ENCODE peak calls at places on chromosomes 2 and 18, in ten cellular contexts. J is vagina, D is neural progenitor cell, Q is colonic mucosa, U is A549, A is astrocyte, P is uterus, H is fibroblast of lung, Y is GM06990, F is foreskin fibroblast. T is an unnamed sample.
A peak's percentile ranks its signal among the peaks of the same experiment; 100 is the strongest.

GRCh38 chr2:15158117-15158516 is 403.0 kb downstream of the NBAS start:
- DNase-seq in U (no peak), A (no peak), P (no peak), Q (no peak), H (no peak), J (no peak), Y (no peak), D (peak; percentile 90), F (no peak), T (no peak)

GRCh38 chr2:10453899-10454298 is 5.8 kb upstream of the ODC1 start:
- DNase-seq in U (no peak), Y (no peak), J (no peak), P (no peak), D (no peak), A (no peak), Q (no peak), H (no peak), F (no peak), T (no peak)

GRCh38 chr2:36408198-36408703 is 52.7 kb downstream of the CRIM1 start:
- DNase-seq in Y (no peak), U (peak; percentile 45), J (no peak), F (peak; percentile 23), H (peak; percentile 85), D (peak; percentile 81), A (peak; percentile 81), Q (no peak), P (no peak), T (peak; percentile 73)

GRCh38 chr2:105042189-105042588 is 4.3 kb downstream of the MRPS9 start:
- DNase-seq in H (no peak), Q (no peak), D (peak; percentile 36), P (no peak), F (no peak), J (no peak), Y (no peak), A (no peak), U (no peak), T (no peak)

GRCh38 chr2:88059979-88060906 is 4.7 kb upstream of the KRCC1 start:
- DNase-seq in F (no peak), D (peak; percentile 56), A (peak; percentile 10), P (no peak), Q (no peak), J (no peak), H (peak; percentile 29), Y (no peak), U (peak; percentile 55), T (peak; percentile 45)

GRCh38 chr2:235827585-235827992 is 333.7 kb downstream of the AGAP1 start:
- DNase-seq in P (no peak), U (peak; percentile 45), Y (no peak), Q (no peak), J (no peak), D (no peak), H (peak; percentile 80), A (peak; percentile 74), F (peak; percentile 54), T (peak; percentile 5)

GRCh38 chr2:189506514-189506976 is 65.3 kb downstream of the WDR75 start:
- DNase-seq in A (peak; percentile 44), D (no peak), Q (no peak), Y (no peak), U (peak; percentile 50), H (peak; percentile 58), F (no peak), P (no peak), J (no peak), T (peak; percentile 41)

GRCh38 chr2:38626326-38627031 is 23.8 kb upstream of the HNRNPLL start:
- DNase-seq in Y (no peak), J (no peak), Q (no peak), U (no peak), P (no peak), H (no peak), A (no peak), F (no peak), D (no peak), T (no peak)

GRCh38 chr2:231717281-231718180 is 9.2 kb downstream of the PTMA start:
- DNase-seq in F (peak; percentile 54), J (no peak), U (peak; percentile 75), P (no peak), D (no peak), A (peak; percentile 67), H (peak; percentile 80), Q (no peak), Y (peak; percentile 75), T (peak; percentile 57)

GRCh38 chr2:231716641-231717280 is 8.4 kb downstream of the PTMA start:
- DNase-seq in U (no peak), P (no peak), F (peak; percentile 41), J (no peak), D (no peak), H (peak; percentile 46), Q (no peak), Y (peak; percentile 36), A (no peak), T (peak; percentile 47)

GRCh38 chr2:231714639-231715498 is 6.5 kb downstream of the PTMA start:
- DNase-seq in U (peak; percentile 65), H (peak; percentile 23), D (peak; percentile 93), F (no peak), J (no peak), Y (peak; percentile 66), Q (peak; percentile 84), P (peak; percentile 69), A (no peak), T (peak; percentile 50)

GRCh38 chr2:231715499-231715837 is 7.1 kb downstream of the PTMA start:
- DNase-seq in D (no peak), U (no peak), A (no peak), Q (no peak), J (no peak), F (no peak), P (no peak), H (no peak), Y (no peak), T (no peak)

GRCh38 chr2:231715988-231716616 is 7.8 kb downstream of the PTMA start:
- DNase-seq in Q (no peak), F (no peak), J (no peak), Y (peak; percentile 34), U (no peak), P (no peak), A (no peak), D (no peak), H (peak; percentile 59), T (peak; percentile 37)
- H3K4me3 ChIP-seq in Q (no peak overlapping the region), F (no peak overlapping the region), J (no peak overlapping the region), Y (no peak overlapping the region), U (no peak overlapping the region), P (no peak overlapping the region), A (no peak overlapping the region), D (no peak overlapping the region), H (no peak overlapping the region), T (no peak overlapping the region)

GRCh38 chr18:25915907-25916306 is 174.5 kb downstream of the SS18 start:
- DNase-seq in P (no peak), Y (no peak), F (no peak), U (no peak), D (no peak), J (no peak), A (no peak), Q (no peak), H (no peak), T (no peak)
- TF ChIP-seq CTCF in P (no peak), Y (peak; percentile 38), F (no peak), U (no peak), D (peak; percentile 43), J (no peak), A (no peak), Q (no peak), H (peak; percentile 6), T (no peak)

GRCh38 chr2:233421091-233421816 is 67.0 kb downstream of the DGKD start:
- DNase-seq in P (no peak), Y (no peak), H (no peak), Q (no peak), F (no peak), U (no peak), D (no peak), J (peak; percentile 60), A (no peak), T (no peak)

GRCh38 chr2:233418761-233419625 is 64.7 kb downstream of the DGKD start:
- DNase-seq in D (no peak), F (no peak), H (peak; percentile 77), A (peak; percentile 73), Y (peak; percentile 77), P (no peak), J (peak; percentile 85), Q (no peak), U (peak; percentile 81), T (peak; percentile 81)

GRCh38 chr2:233418052-233418760 is 63.9 kb downstream of the DGKD start:
- DNase-seq in J (no peak), P (no peak), A (no peak), Y (no peak), U (peak; percentile 39), D (no peak), H (no peak), Q (no peak), F (no peak), T (no peak)

GRCh38 chr2:233422050-233422639 is 67.9 kb downstream of the DGKD start:
- DNase-seq in J (peak; percentile 60), F (no peak), Q (peak; percentile 89), D (no peak), P (no peak), H (no peak), U (peak; percentile 97), A (no peak), Y (peak; percentile 70), T (no peak)

GRCh38 chr2:233419626-233420431 is 65.5 kb downstream of the DGKD start:
- DNase-seq in Y (no peak), D (peak; percentile 64), H (no peak), A (no peak), J (no peak), F (no peak), Q (no peak), U (peak; percentile 61), P (no peak), T (peak; percentile 23)
- H3K4me3 ChIP-seq in Y (peak overlapping the region; percentile 64), D (no peak overlapping the region), H (no peak overlapping the region), A (peak overlapping the region; percentile 40), J (no peak overlapping the region), F (no peak overlapping the region), Q (no peak overlapping the region), U (peak overlapping the region; percentile 47), P (no peak overlapping the region), T (no peak overlapping the region)

GRCh38 chr2:71346065-71346464 is 14.5 kb downstream of the ZNF638 start:
- DNase-seq in D (no peak), U (no peak), H (no peak), A (no peak), Y (no peak), P (no peak), J (no peak), Q (no peak), F (no peak), T (no peak)

GRCh38 chr2:71348302-71348701 is 16.7 kb downstream of the ZNF638 start:
- DNase-seq in U (peak; percentile 19), A (peak; percentile 35), J (no peak), D (peak; percentile 59), P (no peak), H (peak; percentile 40), Q (no peak), Y (no peak), F (peak; percentile 33), T (peak; percentile 70)

GRCh38 chr2:71341645-71342044 is 10.1 kb downstream of the ZNF638 start:
- DNase-seq in A (no peak), Y (no peak), P (no peak), Q (no peak), D (no peak), J (no peak), H (no peak), F (no peak), U (no peak), T (no peak)

GRCh38 chr2:71353247-71353646 is 21.7 kb downstream of the ZNF638 start:
- DNase-seq in H (no peak), Y (no peak), Q (no peak), J (no peak), P (no peak), A (no peak), U (no peak), D (no peak), F (no peak), T (no peak)

DNA sequence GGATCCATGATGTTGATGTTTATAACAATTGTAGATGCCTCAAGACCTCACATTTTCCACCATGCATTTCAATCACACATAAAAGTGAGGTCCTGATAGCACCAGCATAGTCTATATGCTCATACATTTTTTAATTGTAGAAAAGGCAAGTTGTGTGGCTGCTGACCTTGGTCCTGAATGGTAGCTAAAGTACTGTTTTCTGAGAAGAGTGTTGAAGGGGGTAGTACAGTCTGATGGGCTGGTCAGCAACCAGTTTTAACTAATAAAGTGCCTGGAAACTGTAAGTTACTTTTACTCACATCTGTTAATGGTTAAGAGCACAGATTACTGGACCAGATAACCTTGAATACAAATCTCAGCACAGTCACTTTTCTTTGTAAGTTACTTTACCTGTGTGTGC is 15.9 kb downstream of the ZNF638 start:
- DNase-seq in Y (no peak), D (peak; percentile 35), H (peak; percentile 18), J (no peak), U (no peak), Q (no peak), F (peak; percentile 12), P (no peak), A (peak; percentile 3), T (peak; percentile 36)
- TF ChIP-seq CTCF in Y (no peak), D (no peak), H (no peak), J (no peak), U (no peak), Q (no peak), F (no peak), P (no peak), A (no peak), T (no peak)